ENCODE peak calls at places on chromosomes 13 and 19, in four cellular contexts. One of them, this sample, is unnamed.

GRCh38 chr19:13154241-13154778 is 4.1 kb downstream of the IER2 start:
- DNase-seq in vagina: no peak
- DNase-seq in breast epithelium: peak; percentile 93
- DNase-seq in HepG2: peak; percentile 65
- DNase-seq in this sample: peak; percentile 98

GRCh38 chr19:41734585-41734984 is 20.7 kb upstream of the CEACAM6 start:
- DNase-seq in breast epithelium: no peak
- DNase-seq in vagina: no peak
- DNase-seq in HepG2: no peak
- DNase-seq in this sample: no peak

GRCh38 chr13:51832471-51833152 is 12.4 kb downstream of the TMEM272 start:
- DNase-seq in HepG2: no peak
- DNase-seq in vagina: no peak
- DNase-seq in breast epithelium: no peak
- DNase-seq in this sample: no peak

GRCh38 chr13:50080158-50080855 is 65.1 kb downstream of the KCNRG start:
- DNase-seq in vagina: no peak
- DNase-seq in breast epithelium: no peak
- DNase-seq in HepG2: peak; percentile 23
- DNase-seq in this sample: no peak

GRCh38 chr19:58558066-58558622 is at the start of gene UBE2M:
- DNase-seq in vagina: no peak
- DNase-seq in breast epithelium: no peak
- DNase-seq in HepG2: no peak
- DNase-seq in this sample: no peak

GRCh38 chr19:48614436-48615144 is at the start of gene FAM83E:
- DNase-seq in HepG2: no peak
- DNase-seq in breast epithelium: no peak
- DNase-seq in vagina: no peak
- DNase-seq in this sample: peak; percentile 72

GRCh38 chr13:60369242-60369641 is 27.8 kb upstream of the TDRD3 start:
- DNase-seq in breast epithelium: no peak
- DNase-seq in vagina: no peak
- DNase-seq in HepG2: no peak
- DNase-seq in this sample: no peak

GRCh38 chr13:99220199-99220931 is 19.7 kb downstream of the UBAC2 start:
- DNase-seq in vagina: no peak
- DNase-seq in breast epithelium: no peak
- DNase-seq in HepG2: no peak
- DNase-seq in this sample: no peak

GRCh38 chr13:38900188-38900587 is 90.4 kb downstream of the STOML3 start:
- DNase-seq in vagina: no peak
- DNase-seq in HepG2: no peak
- DNase-seq in breast epithelium: no peak
- DNase-seq in this sample: no peak

GRCh38 chr13:99995503-99996176 is 14.1 kb downstream of the ZIC2 start:
- DNase-seq in vagina: no peak
- DNase-seq in HepG2: no peak
- DNase-seq in breast epithelium: no peak
- DNase-seq in this sample: no peak

GRCh38 chr19:4794971-4795370 is 3.4 kb downstream of the FEM1A start:
- DNase-seq in vagina: no peak
- DNase-seq in HepG2: no peak
- DNase-seq in breast epithelium: no peak
- DNase-seq in this sample: no peak
- TF ChIP-seq POLR2AphosphoS5 in vagina: no peak
- TF ChIP-seq POLR2AphosphoS5 in HepG2: no peak
- TF ChIP-seq POLR2AphosphoS5 in breast epithelium: no peak
- TF ChIP-seq POLR2AphosphoS5 in this sample: no peak

GRCh38 chr19:4966591-4966990 is 2.3 kb upstream of the KDM4B start:
- DNase-seq in breast epithelium: no peak
- DNase-seq in HepG2: no peak
- DNase-seq in vagina: no peak
- DNase-seq in this sample: no peak

GRCh38 chr19:4969292-4969771 is 419 bp downstream of the KDM4B start:
- DNase-seq in breast epithelium: no peak
- DNase-seq in vagina: no peak
- DNase-seq in HepG2: no peak
- DNase-seq in this sample: no peak

GRCh38 chr19:4969772-4970531 is 1.0 kb downstream of the KDM4B start:
- DNase-seq in breast epithelium: no peak
- DNase-seq in HepG2: no peak
- DNase-seq in vagina: no peak
- DNase-seq in this sample: no peak

GRCh38 chr19:4968462-4969291 is at the start of gene KDM4B:
- DNase-seq in breast epithelium: peak; percentile 99
- DNase-seq in vagina: peak; percentile 99
- DNase-seq in HepG2: peak; percentile 97
- DNase-seq in this sample: peak; percentile 100

DNA sequence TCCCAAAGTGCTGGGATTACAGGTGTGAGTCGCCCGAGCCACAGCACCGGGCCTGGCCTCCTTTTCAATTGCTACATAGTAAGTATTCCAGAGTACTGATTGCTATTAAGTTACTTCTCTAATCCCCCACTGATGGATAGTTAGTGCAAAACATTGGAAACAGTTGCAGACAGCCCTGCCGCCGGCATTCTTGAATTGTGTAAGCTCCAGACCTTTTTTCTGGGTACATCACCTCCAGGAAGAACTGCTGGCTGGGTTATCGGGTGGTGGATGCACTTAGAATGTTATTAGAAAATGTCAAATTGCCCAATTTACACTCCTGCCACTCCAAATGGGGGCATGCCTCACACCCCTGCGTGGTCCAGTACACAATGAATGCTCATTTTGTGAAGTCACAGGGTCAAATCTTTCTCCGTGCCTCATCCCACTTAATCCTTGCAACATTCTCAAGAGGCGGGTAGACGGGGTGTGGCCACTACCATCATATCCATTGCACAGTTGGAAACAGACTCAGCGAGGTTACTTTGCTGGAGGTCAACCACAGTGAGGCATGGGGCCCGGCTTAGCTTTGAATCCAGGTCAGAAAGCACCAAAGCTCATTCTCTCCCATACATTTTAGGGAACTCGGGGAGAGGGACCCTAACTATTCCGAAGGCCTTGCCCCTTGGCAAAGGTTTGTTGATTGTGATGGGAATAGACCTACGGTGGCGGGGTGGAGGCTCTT is 1.0 kb upstream of the KDM4B start:
- DNase-seq in vagina: no peak
- DNase-seq in breast epithelium: no peak
- DNase-seq in HepG2: no peak
- DNase-seq in this sample: no peak
- H3K4me3 ChIP-seq in vagina: peak overlapping the region; percentile 39
- H3K4me3 ChIP-seq in breast epithelium: peak overlapping the region; percentile 78
- H3K4me3 ChIP-seq in HepG2: peak overlapping the region; percentile 60
- H3K4me3 ChIP-seq in this sample: peak overlapping the region; percentile 61

GRCh38 chr19:14890616-14891379 is 4.9 kb upstream of the OR7A17 start:
- DNase-seq in breast epithelium: no peak
- DNase-seq in HepG2: no peak
- DNase-seq in vagina: no peak
- DNase-seq in this sample: no peak
- TF ChIP-seq POLR2AphosphoS5 in breast epithelium: no peak
- TF ChIP-seq POLR2AphosphoS5 in HepG2: no peak
- TF ChIP-seq POLR2AphosphoS5 in vagina: no peak
- TF ChIP-seq POLR2AphosphoS5 in this sample: no peak

GRCh38 chr13:87535911-87536310 is 135.3 kb upstream of the SLITRK5 start:
- DNase-seq in vagina: no peak
- DNase-seq in breast epithelium: no peak
- DNase-seq in HepG2: no peak
- DNase-seq in this sample: no peak

GRCh38 chr13:87536899-87537298 is 134.3 kb upstream of the SLITRK5 start:
- DNase-seq in breast epithelium: no peak
- DNase-seq in HepG2: no peak
- DNase-seq in vagina: no peak
- DNase-seq in this sample: no peak

GRCh38 chr13:87538366-87539052 is 132.7 kb upstream of the SLITRK5 start:
- DNase-seq in HepG2: no peak
- DNase-seq in vagina: no peak
- DNase-seq in breast epithelium: no peak
- DNase-seq in this sample: no peak

GRCh38 chr13:87537946-87538345 is 133.2 kb upstream of the SLITRK5 start:
- DNase-seq in breast epithelium: no peak
- DNase-seq in vagina: no peak
- DNase-seq in HepG2: no peak
- DNase-seq in this sample: no peak

DNA sequence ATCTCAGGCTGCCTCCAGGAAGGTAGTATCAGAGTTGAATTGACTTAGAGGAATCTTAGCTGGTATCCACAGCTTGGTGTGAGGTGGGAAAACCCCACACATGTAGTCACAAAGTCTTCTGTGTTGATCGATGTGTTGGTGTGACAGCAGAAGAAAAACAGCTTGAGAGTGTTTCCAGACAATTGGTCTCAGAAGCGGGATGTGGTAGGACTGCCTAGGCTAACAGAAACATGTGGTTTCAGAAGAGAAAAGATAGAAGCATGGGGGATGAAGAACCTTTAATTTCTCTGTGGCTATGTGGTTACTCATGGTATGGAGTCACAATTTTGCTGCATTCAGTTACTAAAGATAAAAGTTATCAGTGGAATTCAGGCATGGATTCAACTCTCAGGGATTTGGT is 134.7 kb upstream of the SLITRK5 start:
- DNase-seq in breast epithelium: no peak
- DNase-seq in vagina: no peak
- DNase-seq in HepG2: no peak
- DNase-seq in this sample: no peak
- H3K4me3 ChIP-seq in breast epithelium: no peak overlapping the region
- H3K4me3 ChIP-seq in vagina: no peak overlapping the region
- H3K4me3 ChIP-seq in HepG2: no peak overlapping the region
- H3K4me3 ChIP-seq in this sample: no peak overlapping the region

GRCh38 chr19:55261671-55262126 is 2.9 kb upstream of the PPP6R1 start:
- DNase-seq in HepG2: no peak
- DNase-seq in vagina: no peak
- DNase-seq in breast epithelium: no peak
- DNase-seq in this sample: no peak
- TF ChIP-seq POLR2AphosphoS5 in HepG2: no peak
- TF ChIP-seq POLR2AphosphoS5 in vagina: no peak
- TF ChIP-seq POLR2AphosphoS5 in breast epithelium: no peak
- TF ChIP-seq POLR2AphosphoS5 in this sample: no peak

DNA sequence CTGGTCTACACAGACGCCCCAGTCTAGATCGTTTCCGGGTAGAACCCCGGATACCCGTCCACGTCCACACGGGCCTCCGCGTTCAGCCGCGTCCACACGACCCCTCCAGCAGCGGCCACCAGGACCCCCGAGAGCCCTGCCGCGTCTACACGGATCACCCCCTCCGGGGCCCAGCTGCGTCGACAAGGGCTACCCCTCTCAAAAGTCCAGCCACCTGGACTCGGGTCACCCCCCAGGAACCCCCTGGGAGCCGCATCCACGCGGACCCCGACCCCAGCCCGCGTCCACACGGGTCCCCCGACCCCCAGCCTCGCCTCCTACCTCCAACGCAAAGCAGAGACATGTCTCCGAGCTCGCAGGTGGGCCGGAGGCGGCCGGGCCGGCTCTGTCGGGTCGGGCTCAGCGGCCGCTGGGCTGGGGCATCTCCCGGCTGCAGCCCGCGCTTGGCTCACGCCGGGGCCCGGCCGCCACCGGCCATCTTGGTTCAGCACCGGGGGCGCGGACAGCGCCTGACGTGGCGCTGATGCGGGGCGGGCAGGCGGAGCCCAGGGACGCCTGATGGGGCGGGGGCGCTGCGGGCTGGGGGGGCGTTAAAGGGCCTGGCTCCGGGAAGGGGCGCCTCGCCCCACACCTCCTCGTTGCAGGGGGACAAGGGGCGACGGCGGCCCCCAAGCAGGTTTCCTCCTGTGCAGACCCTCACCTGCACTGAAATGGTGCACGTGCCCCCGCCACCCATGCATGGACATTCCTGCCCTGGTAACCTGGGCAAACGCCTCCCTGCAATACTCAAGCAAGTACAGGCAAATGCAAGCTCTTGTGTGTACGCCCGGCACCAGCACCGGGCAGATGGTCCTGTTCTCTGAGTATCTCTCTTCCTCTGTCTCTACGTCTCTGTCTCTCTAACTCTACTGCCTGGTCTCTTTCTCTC is at the start of gene UNC13A:
- DNase-seq in HepG2: no peak
- DNase-seq in vagina: no peak
- DNase-seq in breast epithelium: no peak
- DNase-seq in this sample: no peak
- H3K4me3 ChIP-seq in HepG2: no peak within 1 kb of the TSS
- H3K4me3 ChIP-seq in vagina: peak within 1 kb of the TSS; percentile 10
- H3K4me3 ChIP-seq in breast epithelium: peak within 1 kb of the TSS; percentile 39
- H3K4me3 ChIP-seq in this sample: no peak within 1 kb of the TSS

DNA sequence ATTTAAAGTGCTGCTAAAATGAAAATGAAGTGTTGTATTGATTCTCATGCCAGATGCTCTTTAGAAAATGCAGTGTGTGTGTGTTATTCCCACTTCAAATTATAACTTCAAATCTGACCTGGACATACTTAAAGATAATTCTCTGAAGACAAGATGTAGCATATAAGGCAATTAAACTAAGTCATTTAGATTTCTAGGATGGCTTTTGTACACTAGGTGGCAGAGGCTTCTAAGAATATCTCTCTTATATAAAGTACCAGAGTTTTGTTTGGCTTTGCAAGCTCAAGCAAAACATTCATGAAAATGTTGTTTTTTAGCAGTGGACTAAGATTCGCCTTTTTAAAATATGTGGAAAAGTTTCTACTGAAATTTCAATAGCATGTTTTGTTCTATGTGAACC is 407.2 kb downstream of the GPC5 start:
- DNase-seq in HepG2: no peak
- DNase-seq in breast epithelium: no peak
- DNase-seq in vagina: no peak
- DNase-seq in this sample: no peak
- TF ChIP-seq POLR2AphosphoS5 in HepG2: no peak
- TF ChIP-seq POLR2AphosphoS5 in breast epithelium: no peak
- TF ChIP-seq POLR2AphosphoS5 in vagina: no peak
- TF ChIP-seq POLR2AphosphoS5 in this sample: no peak